ENCODE peak calls at places on chromosomes 12 and 14, in eight cellular contexts. One of them, this sample, is unnamed.
A peak's percentile ranks its signal among the peaks of the same experiment; 100 is the strongest.

GRCh38 chr14:59377991-59378720 is 87.0 kb downstream of the GPR135 start:
- DNase-seq in A549: no peak
- DNase-seq in epithelial cell of esophagus: no peak
- DNase-seq in SK-MEL-5: no peak
- DNase-seq in testis: peak; percentile 61
- DNase-seq in T-helper 1 cell: no peak
- DNase-seq in endothelial cell: no peak
- DNase-seq in small intestine: peak; percentile 25
- DNase-seq in this sample: no peak

GRCh38 chr12:92365836-92366235 is 220.2 kb upstream of the BTG1 start:
- DNase-seq in A549: no peak
- DNase-seq in epithelial cell of esophagus: no peak
- DNase-seq in SK-MEL-5: peak; percentile 96
- DNase-seq in testis: no peak
- DNase-seq in T-helper 1 cell: no peak
- DNase-seq in endothelial cell: no peak
- DNase-seq in small intestine: no peak
- DNase-seq in this sample: no peak

GRCh38 chr14:62654641-62655040 is 390.6 kb downstream of the KCNH5 start:
- DNase-seq in A549: no peak
- DNase-seq in epithelial cell of esophagus: no peak
- DNase-seq in SK-MEL-5: no peak
- DNase-seq in testis: no peak
- DNase-seq in T-helper 1 cell: no peak
- DNase-seq in endothelial cell: no peak
- DNase-seq in small intestine: no peak
- DNase-seq in this sample: no peak

GRCh38 chr12:6536894-6537579 is 2.7 kb downstream of the GAPDH start:
- DNase-seq in A549: no peak
- DNase-seq in epithelial cell of esophagus: no peak
- DNase-seq in SK-MEL-5: peak; percentile 16
- DNase-seq in testis: no peak
- DNase-seq in T-helper 1 cell: no peak
- DNase-seq in endothelial cell: no peak
- DNase-seq in small intestine: no peak
- DNase-seq in this sample: no peak

GRCh38 chr12:92656911-92657310 is 45.9 kb upstream of the PLEKHG7 start:
- DNase-seq in A549: no peak
- DNase-seq in epithelial cell of esophagus: no peak
- DNase-seq in SK-MEL-5: no peak
- DNase-seq in testis: no peak
- DNase-seq in T-helper 1 cell: no peak
- DNase-seq in endothelial cell: no peak
- DNase-seq in small intestine: no peak
- DNase-seq in this sample: no peak

GRCh38 chr14:37202265-37202664 is 4.5 kb downstream of the MIPOL1 start:
- DNase-seq in A549: no peak
- DNase-seq in epithelial cell of esophagus: peak; percentile 76
- DNase-seq in SK-MEL-5: no peak
- DNase-seq in testis: no peak
- DNase-seq in T-helper 1 cell: no peak
- DNase-seq in endothelial cell: no peak
- DNase-seq in small intestine: no peak
- DNase-seq in this sample: no peak

GRCh38 chr12:131617179-131617578 is 93.7 kb upstream of the SFSWAP start:
- DNase-seq in A549: no peak
- DNase-seq in epithelial cell of esophagus: no peak
- DNase-seq in SK-MEL-5: no peak
- DNase-seq in testis: no peak
- DNase-seq in T-helper 1 cell: no peak
- DNase-seq in endothelial cell: no peak
- DNase-seq in small intestine: no peak
- DNase-seq in this sample: no peak

GRCh38 chr14:81478446-81478845 is 55.2 kb downstream of the SEL1L start:
- DNase-seq in A549: no peak
- DNase-seq in epithelial cell of esophagus: no peak
- DNase-seq in SK-MEL-5: no peak
- DNase-seq in testis: no peak
- DNase-seq in T-helper 1 cell: no peak
- DNase-seq in endothelial cell: no peak
- DNase-seq in small intestine: peak; percentile 63
- DNase-seq in this sample: no peak

GRCh38 chr12:64633940-64634337 is 23.6 kb downstream of the RASSF3 start:
- DNase-seq in A549: peak; percentile 58
- DNase-seq in epithelial cell of esophagus: peak; percentile 84
- DNase-seq in SK-MEL-5: peak; percentile 68
- DNase-seq in testis: no peak
- DNase-seq in T-helper 1 cell: no peak
- DNase-seq in endothelial cell: no peak
- DNase-seq in small intestine: peak; percentile 59
- DNase-seq in this sample: no peak

GRCh38 chr12:132593938-132594358 is 16.4 kb downstream of the LRCOL1 start:
- DNase-seq in A549: peak; percentile 92
- DNase-seq in epithelial cell of esophagus: peak; percentile 86
- DNase-seq in SK-MEL-5: peak; percentile 93
- DNase-seq in testis: peak; percentile 89
- DNase-seq in T-helper 1 cell: no peak
- DNase-seq in endothelial cell: peak; percentile 70
- DNase-seq in small intestine: peak; percentile 99
- DNase-seq in this sample: peak; percentile 96

GRCh38 chr14:75374911-75375310 is 52.9 kb upstream of the JDP2 start:
- DNase-seq in A549: no peak
- DNase-seq in epithelial cell of esophagus: no peak
- DNase-seq in SK-MEL-5: no peak
- DNase-seq in testis: no peak
- DNase-seq in T-helper 1 cell: no peak
- DNase-seq in endothelial cell: no peak
- DNase-seq in small intestine: no peak
- DNase-seq in this sample: no peak

GRCh38 chr12:52980773-52981423 is 25.4 kb upstream of the EIF4B start:
- DNase-seq in A549: peak; percentile 89
- DNase-seq in epithelial cell of esophagus: peak; percentile 90
- DNase-seq in SK-MEL-5: peak; percentile 97
- DNase-seq in testis: peak; percentile 94
- DNase-seq in T-helper 1 cell: peak; percentile 68
- DNase-seq in endothelial cell: peak; percentile 93
- DNase-seq in small intestine: peak; percentile 97
- DNase-seq in this sample: peak; percentile 86

GRCh38 chr12:118377005-118377890 is 893 bp downstream of the SUDS3 start:
- DNase-seq in A549: no peak
- DNase-seq in epithelial cell of esophagus: peak; percentile 17
- DNase-seq in SK-MEL-5: no peak
- DNase-seq in testis: no peak
- DNase-seq in T-helper 1 cell: no peak
- DNase-seq in endothelial cell: no peak
- DNase-seq in small intestine: no peak
- DNase-seq in this sample: no peak

GRCh38 chr12:96687719-96688118 is 198.3 kb downstream of the CFAP54 start:
- DNase-seq in A549: no peak
- DNase-seq in epithelial cell of esophagus: no peak
- DNase-seq in SK-MEL-5: no peak
- DNase-seq in testis: no peak
- DNase-seq in T-helper 1 cell: no peak
- DNase-seq in endothelial cell: no peak
- DNase-seq in small intestine: no peak
- DNase-seq in this sample: no peak

GRCh38 chr14:49988080-49988990 is 95.5 kb downstream of the ARF6 start:
- DNase-seq in A549: no peak
- DNase-seq in epithelial cell of esophagus: no peak
- DNase-seq in SK-MEL-5: no peak
- DNase-seq in testis: no peak
- DNase-seq in T-helper 1 cell: no peak
- DNase-seq in endothelial cell: no peak
- DNase-seq in small intestine: no peak
- DNase-seq in this sample: no peak

GRCh38 chr12:82412246-82412645 is 53.9 kb downstream of the METTL25 start:
- DNase-seq in A549: no peak
- DNase-seq in epithelial cell of esophagus: peak; percentile 38
- DNase-seq in SK-MEL-5: no peak
- DNase-seq in testis: no peak
- DNase-seq in T-helper 1 cell: no peak
- DNase-seq in endothelial cell: no peak
- DNase-seq in small intestine: no peak
- DNase-seq in this sample: no peak

GRCh38 chr12:4506870-4507269 is 31.8 kb upstream of the RAD51AP1 start:
- DNase-seq in A549: no peak
- DNase-seq in epithelial cell of esophagus: peak; percentile 32
- DNase-seq in SK-MEL-5: no peak
- DNase-seq in testis: no peak
- DNase-seq in T-helper 1 cell: no peak
- DNase-seq in endothelial cell: no peak
- DNase-seq in small intestine: peak; percentile 43
- DNase-seq in this sample: no peak

GRCh38 chr14:105333613-105334364 is 19.2 kb downstream of the PACS2 start:
- DNase-seq in A549: no peak
- DNase-seq in epithelial cell of esophagus: no peak
- DNase-seq in SK-MEL-5: no peak
- DNase-seq in testis: no peak
- DNase-seq in T-helper 1 cell: no peak
- DNase-seq in endothelial cell: no peak
- DNase-seq in small intestine: no peak
- DNase-seq in this sample: no peak

GRCh38 chr12:47312794-47313426 is 233.2 kb upstream of the AMIGO2 start:
- DNase-seq in A549: no peak
- DNase-seq in epithelial cell of esophagus: no peak
- DNase-seq in SK-MEL-5: no peak
- DNase-seq in testis: no peak
- DNase-seq in T-helper 1 cell: no peak
- DNase-seq in endothelial cell: no peak
- DNase-seq in small intestine: peak; percentile 31
- DNase-seq in this sample: no peak

GRCh38 chr12:111775205-111776193 is 8.8 kb downstream of the ALDH2 start:
- DNase-seq in A549: no peak
- DNase-seq in epithelial cell of esophagus: peak; percentile 60
- DNase-seq in SK-MEL-5: no peak
- DNase-seq in testis: peak; percentile 88
- DNase-seq in T-helper 1 cell: no peak
- DNase-seq in endothelial cell: no peak
- DNase-seq in small intestine: peak; percentile 78
- DNase-seq in this sample: peak; percentile 77

GRCh38 chr12:75852143-75852542 is 179.4 kb downstream of the PHLDA1 start:
- DNase-seq in A549: no peak
- DNase-seq in epithelial cell of esophagus: peak; percentile 88
- DNase-seq in SK-MEL-5: no peak
- DNase-seq in testis: no peak
- DNase-seq in T-helper 1 cell: no peak
- DNase-seq in endothelial cell: no peak
- DNase-seq in small intestine: no peak
- DNase-seq in this sample: no peak

GRCh38 chr12:94147991-94148840 is at the start of gene PLXNC1:
- DNase-seq in A549: peak; percentile 26
- DNase-seq in epithelial cell of esophagus: peak; percentile 41
- DNase-seq in SK-MEL-5: peak; percentile 34
- DNase-seq in testis: peak; percentile 71
- DNase-seq in T-helper 1 cell: peak; percentile 60
- DNase-seq in endothelial cell: peak; percentile 47
- DNase-seq in small intestine: peak; percentile 27
- DNase-seq in this sample: no peak

GRCh38 chr12:56987551-56988053 is 18.7 kb downstream of the ZBTB39 start:
- DNase-seq in A549: peak; percentile 80
- DNase-seq in epithelial cell of esophagus: peak; percentile 79
- DNase-seq in SK-MEL-5: peak; percentile 78
- DNase-seq in testis: peak; percentile 91
- DNase-seq in T-helper 1 cell: peak; percentile 64
- DNase-seq in endothelial cell: peak; percentile 71
- DNase-seq in small intestine: peak; percentile 74
- DNase-seq in this sample: peak; percentile 82

GRCh38 chr12:29552994-29553748 is 55.7 kb upstream of the OVCH1 start:
- DNase-seq in A549: no peak
- DNase-seq in epithelial cell of esophagus: no peak
- DNase-seq in SK-MEL-5: peak; percentile 72
- DNase-seq in testis: no peak
- DNase-seq in T-helper 1 cell: no peak
- DNase-seq in endothelial cell: no peak
- DNase-seq in small intestine: no peak
- DNase-seq in this sample: no peak

GRCh38 chr14:90381999-90382451 is 14.8 kb upstream of the CALM1 start:
- DNase-seq in A549: no peak
- DNase-seq in epithelial cell of esophagus: no peak
- DNase-seq in SK-MEL-5: no peak
- DNase-seq in testis: peak; percentile 77
- DNase-seq in T-helper 1 cell: no peak
- DNase-seq in endothelial cell: peak; percentile 18
- DNase-seq in small intestine: peak; percentile 98
- DNase-seq in this sample: peak; percentile 18

GRCh38 chr14:38339704-38340103 is 83.8 kb upstream of the CLEC14A start:
- DNase-seq in A549: no peak
- DNase-seq in epithelial cell of esophagus: no peak
- DNase-seq in SK-MEL-5: no peak
- DNase-seq in testis: no peak
- DNase-seq in T-helper 1 cell: no peak
- DNase-seq in endothelial cell: no peak
- DNase-seq in small intestine: no peak
- DNase-seq in this sample: no peak

This sample was measured in K562.